ENCODE peak calls at places on chromosomes 7 and 10, in nine cellular contexts. U is AG10803, F is NCI-H146, S is GM23338, I is COLO829, V is M059J, Z is esophagus muscularis mucosa, C is fibroblast of the aortic adventitia, M is iPS-NIHi11. G is an unnamed sample.

GRCh38 chr7:16055263-16055976 is 365.9 kb downstream of the CRPPA start:
- DNase-seq in V (no peak), M (no peak), C (no peak), F (no peak), Z (no peak), U (no peak), S (no peak), I (no peak), G (no peak)

GRCh38 chr7:27520828-27521790 is 141.6 kb downstream of the HIBADH start:
- DNase-seq in M (no peak), S (no peak), F (no peak), U (peak; percentile 85), Z (no peak), V (no peak), I (no peak), C (peak; percentile 91), G (no peak)

GRCh38 chr7:15396210-15397158 is 165.3 kb downstream of the AGMO start:
- DNase-seq in U (no peak), C (no peak), I (no peak), F (no peak), Z (no peak), M (no peak), S (no peak), V (no peak), G (no peak)

GRCh38 chr10:104323721-104324686 is 14.3 kb downstream of the ITPRIP start:
- DNase-seq in Z (no peak), F (no peak), I (no peak), M (no peak), V (no peak), U (no peak), S (no peak), C (no peak), G (no peak)

GRCh38 chr7:122764902-122765301 is 62.2 kb upstream of the RNF148 start:
- DNase-seq in V (no peak), S (no peak), U (no peak), C (no peak), Z (no peak), M (no peak), F (no peak), I (no peak), G (no peak)

GRCh38 chr10:13939391-13939790 is 352.6 kb downstream of the PRPF18 start:
- DNase-seq in I (no peak), S (no peak), Z (no peak), U (peak; percentile 82), M (no peak), V (peak; percentile 15), F (no peak), C (peak; percentile 79), G (no peak)

GRCh38 chr10:102644066-102644645 is at the start of gene TRIM8:
- DNase-seq in M (no peak), I (no peak), F (peak; percentile 74), C (no peak), Z (no peak), V (peak; percentile 50), U (no peak), S (peak; percentile 67), G (no peak)

GRCh38 chr7:35250941-35251340 is 3.0 kb downstream of the TBX20 start:
- DNase-seq in I (no peak), C (no peak), F (no peak), M (no peak), Z (no peak), S (no peak), V (no peak), U (no peak), G (no peak)

GRCh38 chr7:22821702-22822485 is 755 bp downstream of the TOMM7 start:
- DNase-seq in C (peak; percentile 39), V (peak; percentile 40), F (no peak), Z (no peak), I (no peak), U (peak; percentile 38), S (no peak), M (no peak), G (no peak)

GRCh38 chr7:91228927-91229326 is 35.3 kb upstream of the FZD1 start:
- DNase-seq in S (no peak), I (peak; percentile 22), Z (no peak), M (no peak), V (peak; percentile 62), F (no peak), C (no peak), U (no peak), G (no peak)

GRCh38 chr10:116694253-116694926 is 48.0 kb downstream of the HSPA12A start:
- DNase-seq in Z (no peak), C (no peak), V (no peak), U (no peak), S (peak; percentile 84), M (peak; percentile 74), F (no peak), I (no peak), G (no peak)

GRCh38 chr10:86180861-86181260 is 185.7 kb downstream of the GRID1 start:
- DNase-seq in Z (no peak), V (no peak), I (no peak), C (no peak), U (no peak), M (no peak), S (no peak), F (no peak), G (no peak)

GRCh38 chr10:7915923-7916322 is 97.6 kb downstream of the TAF3 start:
- DNase-seq in I (no peak), C (peak; percentile 62), F (no peak), Z (no peak), U (peak; percentile 25), S (no peak), M (no peak), V (peak; percentile 66), G (no peak)

GRCh38 chr10:103451871-103452713 is at the start of gene CALHM2:
- DNase-seq in F (peak; percentile 68), Z (no peak), V (peak; percentile 67), M (peak; percentile 94), I (peak; percentile 68), C (peak; percentile 55), S (peak; percentile 75), U (peak; percentile 46), G (no peak)

GRCh38 chr10:70694410-70695179 is 22.3 kb downstream of the ADAMTS14 start:
- DNase-seq in V (peak; percentile 42), F (no peak), S (no peak), C (peak; percentile 100), I (no peak), Z (no peak), U (peak; percentile 94), M (no peak), G (no peak)

GRCh38 chr10:111967547-111967946 is 216.0 kb downstream of the GPAM start:
- DNase-seq in Z (no peak), M (no peak), I (no peak), V (no peak), F (no peak), U (no peak), C (no peak), S (peak; percentile 13), G (no peak)

GRCh38 chr7:129343099-129343700 is 91.0 kb upstream of the STRIP2 start:
- DNase-seq in F (peak; percentile 36), M (peak; percentile 19), C (peak; percentile 72), Z (no peak), S (peak; percentile 30), U (peak; percentile 54), V (peak; percentile 60), I (peak; percentile 69), G (no peak)

GRCh38 chr10:11336703-11337102 is 274.7 kb downstream of the USP6NL start:
- DNase-seq in Z (no peak), U (no peak), S (peak; percentile 57), I (peak; percentile 84), V (no peak), F (peak; percentile 40), M (peak; percentile 45), C (peak; percentile 8), G (no peak)

GRCh38 chr7:88111842-88112385 is 107.9 kb downstream of the SRI start:
- DNase-seq in M (no peak), U (peak; percentile 25), F (no peak), Z (no peak), V (no peak), S (no peak), C (no peak), I (no peak), G (no peak)

GRCh38 chr10:112663181-112663879 is 216.3 kb downstream of the VTI1A start:
- DNase-seq in F (no peak), V (peak; percentile 82), I (peak; percentile 7), Z (no peak), C (peak; percentile 40), S (no peak), U (peak; percentile 84), M (no peak), G (no peak)

GRCh38 chr7:12031638-12032037 is 179.5 kb upstream of the TMEM106B start:
- DNase-seq in F (no peak), Z (no peak), M (peak; percentile 17), U (peak; percentile 16), S (peak; percentile 72), V (peak; percentile 90), I (peak; percentile 10), C (peak; percentile 28), G (no peak)

GRCh38 chr7:123796568-123796967 is 47.8 kb upstream of the WASL start:
- DNase-seq in U (no peak), C (no peak), M (no peak), S (no peak), Z (no peak), F (no peak), I (no peak), V (no peak), G (no peak)

GRCh38 chr7:158957921-158958471 is 101.6 kb downstream of the DYNC2I1 start:
- DNase-seq in Z (no peak), U (no peak), F (peak; percentile 88), V (no peak), C (no peak), S (peak; percentile 63), I (no peak), M (peak; percentile 68), G (peak; percentile 69)

GRCh38 chr7:70392870-70393269 is 739.1 kb upstream of the GALNT17 start:
- DNase-seq in C (no peak), U (no peak), M (peak; percentile 29), S (peak; percentile 52), F (peak; percentile 81), Z (no peak), V (no peak), I (no peak), G (no peak)

GRCh38 chr10:78139336-78139735 is 105.7 kb downstream of the RPS24 start:
- DNase-seq in V (no peak), U (no peak), C (no peak), S (peak; percentile 28), F (no peak), I (no peak), M (peak; percentile 73), Z (no peak), G (no peak)